ENCODE peak calls at places on chromosome 18, in eight cellular contexts. I is CD4-positive, alpha-beta T cell; G is ascending aorta; L is right atrium auricular region; D is A549; W is keratinocyte; Y is heart left ventricle; O is HepG2. V is an unnamed sample.

GRCh38 chr18:69947361-69948106 is at the start of gene CD226:
- DNase-seq in I (no peak), G (no peak), L (no peak), D (no peak), W (no peak), Y (no peak), O (no peak), V (no peak)

GRCh38 chr18:14221689-14222088 is 89.5 kb upstream of the ZNF519 start:
- DNase-seq in I (no peak), G (no peak), L (no peak), D (no peak), W (no peak), Y (no peak), O (no peak), V (no peak)

GRCh38 chr18:8990276-8991031 is 112.0 kb upstream of the NDUFV2 start:
- DNase-seq in I (no peak), G (no peak), L (no peak), D (no peak), W (no peak), Y (peak; percentile 45), O (no peak), V (no peak)

GRCh38 chr18:9403795-9404564 is 69.4 kb downstream of the TWSG1 start:
- DNase-seq in I (no peak), G (no peak), L (no peak), D (no peak), W (no peak), Y (no peak), O (peak; percentile 54), V (no peak)

GRCh38 chr18:43664487-43665008 is 387.3 kb upstream of the SYT4 start:
- DNase-seq in I (no peak), G (no peak), L (no peak), D (no peak), W (no peak), Y (no peak), O (no peak), V (no peak)

GRCh38 chr18:54222922-54223567 is 1.4 kb downstream of the MBD2 start:
- DNase-seq in I (peak; percentile 28), G (no peak), L (no peak), D (no peak), W (no peak), Y (no peak), O (peak; percentile 25), V (peak; percentile 4)

GRCh38 chr18:51278045-51278649 is 80.7 kb upstream of the MEX3C start:
- DNase-seq in I (no peak), G (no peak), L (no peak), D (peak; percentile 21), W (no peak), Y (peak; percentile 31), O (peak; percentile 47), V (peak; percentile 28)

GRCh38 chr18:62767321-62767720 is 52.0 kb downstream of the PHLPP1 start:
- DNase-seq in I (no peak), G (no peak), L (no peak), D (no peak), W (no peak), Y (no peak), O (no peak), V (peak; percentile 44)

GRCh38 chr18:79855147-79855910 is 57.6 kb downstream of the KCNG2 start:
- DNase-seq in I (no peak), G (peak; percentile 53), L (peak; percentile 50), D (no peak), W (no peak), Y (no peak), O (no peak), V (no peak)

GRCh38 chr18:5463390-5463789 is 80.4 kb downstream of the EPB41L3 start:
- DNase-seq in I (no peak), G (peak; percentile 83), L (peak; percentile 87), D (no peak), W (no peak), Y (peak; percentile 84), O (no peak), V (no peak)

GRCh38 chr18:67652296-67652695 is 135.8 kb upstream of the DSEL start:
- DNase-seq in I (no peak), G (no peak), L (no peak), D (no peak), W (no peak), Y (no peak), O (no peak), V (no peak)

GRCh38 chr18:13159579-13159978 is 59.0 kb upstream of the LDLRAD4 start:
- DNase-seq in I (no peak), G (no peak), L (no peak), D (peak; percentile 40), W (peak; percentile 44), Y (no peak), O (peak; percentile 76), V (peak; percentile 63)

GRCh38 chr18:11751305-11752115 is 62.4 kb downstream of the GNAL start:
- DNase-seq in I (no peak), G (no peak), L (no peak), D (no peak), W (no peak), Y (no peak), O (no peak), V (no peak)

GRCh38 chr18:67300498-67300897 is 216.0 kb downstream of the DSEL start:
- DNase-seq in I (no peak), G (no peak), L (no peak), D (no peak), W (no peak), Y (no peak), O (no peak), V (no peak)

GRCh38 chr18:80192653-80193385 is 54.5 kb downstream of the PARD6G start:
- DNase-seq in I (no peak), G (no peak), L (peak; percentile 55), D (no peak), W (no peak), Y (no peak), O (no peak), V (no peak)

GRCh38 chr18:30406728-30407127 is 635.8 kb downstream of the DSC3 start:
- DNase-seq in I (no peak), G (no peak), L (no peak), D (no peak), W (no peak), Y (no peak), O (no peak), V (no peak)

GRCh38 chr18:74632088-74632679 is 34.5 kb downstream of the ZNF407 start:
- DNase-seq in I (no peak), G (no peak), L (no peak), D (no peak), W (no peak), Y (no peak), O (no peak), V (no peak)
- H3K27ac ChIP-seq in I (peak overlapping the region; percentile 13), G (no peak overlapping the region), L (no peak overlapping the region), D (no peak overlapping the region), W (no peak overlapping the region), Y (no peak overlapping the region), O (no peak overlapping the region), V (no peak overlapping the region)

GRCh38 chr18:45007531-45007930 is 326.8 kb downstream of the SETBP1 start:
- DNase-seq in I (no peak), G (no peak), L (no peak), D (no peak), W (no peak), Y (no peak), O (no peak), V (no peak)
- TF ChIP-seq CTCF in I (no peak), G (no peak), L (no peak), D (no peak), W (no peak), Y (no peak), O (no peak), V (no peak)

GRCh38 chr18:2967357-2967756 is 45.6 kb downstream of the LPIN2 start:
- DNase-seq in I (no peak), G (no peak), L (no peak), D (no peak), W (no peak), Y (no peak), O (no peak), V (no peak)
- H3K27ac ChIP-seq in I (peak overlapping the region; percentile 81), G (no peak overlapping the region), L (no peak overlapping the region), D (no peak overlapping the region), W (no peak overlapping the region), Y (no peak overlapping the region), O (no peak overlapping the region), V (no peak overlapping the region)

GRCh38 chr18:24446953-24447537 is 13.4 kb upstream of the HRH4 start:
- DNase-seq in I (no peak), G (no peak), L (no peak), D (no peak), W (no peak), Y (no peak), O (no peak), V (no peak)
- TF ChIP-seq CTCF in I (no peak), G (no peak), L (no peak), D (peak; percentile 6), W (peak; percentile 15), Y (peak; percentile 29), O (no peak), V (no peak)

GRCh38 chr18:46899274-46899948 is 17.9 kb downstream of the PIAS2 start:
- DNase-seq in I (no peak), G (no peak), L (no peak), D (no peak), W (no peak), Y (no peak), O (no peak), V (no peak)
- H3K27ac ChIP-seq in I (no peak overlapping the region), G (no peak overlapping the region), L (no peak overlapping the region), D (no peak overlapping the region), W (no peak overlapping the region), Y (no peak overlapping the region), O (no peak overlapping the region), V (no peak overlapping the region)

V was measured in RWPE1.